ENCODE peak calls at places on chromosomes 3 and 15, in eight cellular contexts. I is NAMALWA, L is renal cortical epithelial cell, X is NCI-H1436, F is T-helper 9 cell, D is endothelial cell, O is PC-3, K is midbrain. S is an unnamed sample.

GRCh38 chr15:71610991-71611720 is 199.2 kb upstream of the NR2E3 start:
- DNase-seq in F (no peak), I (no peak), D (no peak), O (no peak), X (no peak), K (no peak), L (no peak), S (no peak)

GRCh38 chr3:157618075-157618760 is 115.0 kb upstream of the VEPH1 start:
- DNase-seq in X (peak; percentile 40), L (peak; percentile 81), O (peak; percentile 89), D (no peak), I (peak; percentile 93), F (no peak), K (peak; percentile 64), S (peak; percentile 89)

GRCh38 chr15:83999396-84000120 is 236.0 kb upstream of the GOLGA6L4 start:
- DNase-seq in D (no peak), L (peak; percentile 93), K (no peak), X (no peak), O (peak; percentile 72), I (no peak), F (no peak), S (no peak)

GRCh38 chr15:67838789-67839332 is 984 bp downstream of the RNU6-1 start:
- DNase-seq in I (no peak), D (peak; percentile 62), K (peak; percentile 66), X (no peak), O (peak; percentile 61), F (no peak), L (peak; percentile 33), S (peak; percentile 20)

GRCh38 chr3:52986938-52987337 is 58.9 kb downstream of the SFMBT1 start:
- DNase-seq in X (no peak), F (no peak), D (peak; percentile 22), L (peak; percentile 17), O (no peak), K (no peak), I (no peak), S (no peak)

GRCh38 chr3:151384741-151385174 is at the start of gene P2RY12:
- DNase-seq in F (no peak), L (no peak), I (peak; percentile 44), K (peak; percentile 41), O (no peak), X (no peak), D (no peak), S (peak; percentile 44)

GRCh38 chr15:68407886-68408500 is 24.0 kb downstream of the ITGA11 start:
- DNase-seq in F (no peak), I (no peak), L (no peak), O (no peak), K (no peak), D (no peak), X (no peak), S (no peak)

GRCh38 chr3:126154391-126155279 is 25.8 kb downstream of the ALDH1L1 start:
- DNase-seq in I (no peak), K (no peak), F (no peak), X (no peak), L (no peak), D (no peak), O (no peak), S (no peak)

GRCh38 chr3:13479332-13479581 is 849 bp upstream of the HDAC11 start:
- DNase-seq in D (no peak), L (no peak), F (no peak), K (peak; percentile 90), X (no peak), O (peak; percentile 33), I (no peak), S (peak; percentile 30)

GRCh38 chr3:170717410-170718402 is 131.8 kb upstream of the SLC7A14 start:
- DNase-seq in I (no peak), O (peak; percentile 25), L (peak; percentile 69), K (no peak), F (no peak), X (no peak), D (no peak), S (no peak)

GRCh38 chr3:127699098-127699945 is 26.6 kb downstream of the ABTB1 start:
- DNase-seq in K (no peak), L (no peak), F (no peak), D (no peak), X (no peak), O (peak; percentile 30), I (no peak), S (no peak)

GRCh38 chr15:64247906-64248541 is 85.2 kb upstream of the PPIB start:
- DNase-seq in I (peak; percentile 13), L (peak; percentile 99), X (peak; percentile 70), O (peak; percentile 87), F (no peak), D (no peak), K (no peak), S (peak; percentile 16)

GRCh38 chr15:73560501-73561117 is 72.6 kb downstream of the NPTN start:
- DNase-seq in L (peak; percentile 70), O (peak; percentile 79), F (no peak), X (peak; percentile 65), I (peak; percentile 77), D (no peak), K (peak; percentile 71), S (peak; percentile 74)